ENCODE peak calls at places on chromosomes 7 and 10, in four cellular contexts. One of them, this sample, is unnamed. For H3K36me3, the result is how much of the 10 kb centered on the place peaks cover.

GRCh38 chr10:97572214-97572989 is at the start of gene ANKRD2:
- DNase-seq in ascending aorta: peak
- DNase-seq in brain microvascular endothelial cell: peak
- DNase-seq in left lung: peak
- DNase-seq in this sample: peak

GRCh38 chr10:91772869-91773268 is 25.4 kb upstream of the TNKS2 start:
- DNase-seq in ascending aorta: no peak
- DNase-seq in brain microvascular endothelial cell: no peak
- DNase-seq in left lung: no peak
- DNase-seq in this sample: no peak

GRCh38 chr10:62813981-62814380 is 2.2 kb downstream of the EGR2 start:
- DNase-seq in ascending aorta: no peak
- DNase-seq in brain microvascular endothelial cell: no peak
- DNase-seq in left lung: peak
- DNase-seq in this sample: no peak

GRCh38 chr7:30743371-30744074 is 8.4 kb upstream of the INMT start:
- DNase-seq in ascending aorta: no peak
- DNase-seq in brain microvascular endothelial cell: peak
- DNase-seq in left lung: no peak
- DNase-seq in this sample: no peak

GRCh38 chr7:131618391-131618790 is 62.0 kb upstream of the PODXL start:
- DNase-seq in ascending aorta: no peak
- DNase-seq in brain microvascular endothelial cell: no peak
- DNase-seq in left lung: no peak
- DNase-seq in this sample: no peak

GRCh38 chr7:92332782-92333181 is 87.0 kb downstream of the ANKIB1 start:
- DNase-seq in ascending aorta: no peak
- DNase-seq in brain microvascular endothelial cell: no peak
- DNase-seq in left lung: no peak
- DNase-seq in this sample: no peak

GRCh38 chr10:122648599-122649428 is 50.8 kb downstream of the C10orf120 start:
- DNase-seq in ascending aorta: no peak
- DNase-seq in brain microvascular endothelial cell: peak
- DNase-seq in left lung: no peak
- DNase-seq in this sample: peak

GRCh38 chr7:129779602-129780256 is 168.2 kb downstream of the NRF1 start:
- DNase-seq in ascending aorta: no peak
- DNase-seq in brain microvascular endothelial cell: no peak
- DNase-seq in left lung: peak
- DNase-seq in this sample: no peak

GRCh38 chr7:82839555-82839954 is 323.1 kb downstream of the PCLO start:
- DNase-seq in ascending aorta: no peak
- DNase-seq in brain microvascular endothelial cell: no peak
- DNase-seq in left lung: no peak
- DNase-seq in this sample: no peak

GRCh38 chr10:132469197-132469942 is 68.2 kb upstream of the INPP5A start:
- DNase-seq in ascending aorta: no peak
- DNase-seq in brain microvascular endothelial cell: no peak
- DNase-seq in left lung: peak
- DNase-seq in this sample: peak

GRCh38 chr10:753530-753929 is 64.1 kb upstream of the DIP2C start:
- DNase-seq in ascending aorta: no peak
- DNase-seq in brain microvascular endothelial cell: no peak
- DNase-seq in left lung: no peak
- DNase-seq in this sample: no peak

GRCh38 chr10:61492596-61492995 is 39.4 kb upstream of the TMEM26 start:
- DNase-seq in ascending aorta: no peak
- DNase-seq in brain microvascular endothelial cell: no peak
- DNase-seq in left lung: no peak
- DNase-seq in this sample: no peak

GRCh38 chr7:94957041-94957440 is 49.6 kb downstream of the PPP1R9A start:
- DNase-seq in ascending aorta: no peak
- DNase-seq in brain microvascular endothelial cell: no peak
- DNase-seq in left lung: no peak
- DNase-seq in this sample: no peak
- H3K4me3 ChIP-seq in ascending aorta: no peak
- H3K4me3 ChIP-seq in brain microvascular endothelial cell: no peak
- H3K4me3 ChIP-seq in left lung: no peak
- H3K4me3 ChIP-seq in this sample: no peak

GRCh38 chr7:72334066-72334465 is 78.1 kb downstream of the CALN1 start:
- DNase-seq in ascending aorta: no peak
- DNase-seq in brain microvascular endothelial cell: no peak
- DNase-seq in left lung: no peak
- DNase-seq in this sample: no peak
- TF ChIP-seq CTCF in ascending aorta: no peak
- TF ChIP-seq CTCF in brain microvascular endothelial cell: no peak
- TF ChIP-seq CTCF in left lung: no peak
- TF ChIP-seq CTCF in this sample: no peak

GRCh38 chr7:47317537-47317936 is 264.4 kb downstream of the TNS3 start:
- DNase-seq in ascending aorta: no peak
- DNase-seq in brain microvascular endothelial cell: no peak
- DNase-seq in left lung: no peak
- DNase-seq in this sample: no peak
- H3K36me3 ChIP-seq in ascending aorta: under half
- H3K36me3 ChIP-seq in brain microvascular endothelial cell: under half
- H3K36me3 ChIP-seq in left lung: half or more
- H3K36me3 ChIP-seq in this sample: under half

GRCh38 chr7:97024209-97025129 is at the start of gene DLX5:
- DNase-seq in ascending aorta: no peak
- DNase-seq in brain microvascular endothelial cell: no peak
- DNase-seq in left lung: peak
- DNase-seq in this sample: no peak

GRCh38 chr7:97026705-97027426 is 2.2 kb upstream of the DLX5 start:
- DNase-seq in ascending aorta: no peak
- DNase-seq in brain microvascular endothelial cell: no peak
- DNase-seq in left lung: no peak
- DNase-seq in this sample: no peak

GRCh38 chr7:97025130-97025499 is 484 bp upstream of the DLX5 start:
- DNase-seq in ascending aorta: no peak
- DNase-seq in brain microvascular endothelial cell: no peak
- DNase-seq in left lung: peak
- DNase-seq in this sample: no peak

GRCh38 chr7:97025983-97026704 is 1.5 kb upstream of the DLX5 start:
- DNase-seq in ascending aorta: no peak
- DNase-seq in brain microvascular endothelial cell: no peak
- DNase-seq in left lung: peak
- DNase-seq in this sample: no peak

DNA sequence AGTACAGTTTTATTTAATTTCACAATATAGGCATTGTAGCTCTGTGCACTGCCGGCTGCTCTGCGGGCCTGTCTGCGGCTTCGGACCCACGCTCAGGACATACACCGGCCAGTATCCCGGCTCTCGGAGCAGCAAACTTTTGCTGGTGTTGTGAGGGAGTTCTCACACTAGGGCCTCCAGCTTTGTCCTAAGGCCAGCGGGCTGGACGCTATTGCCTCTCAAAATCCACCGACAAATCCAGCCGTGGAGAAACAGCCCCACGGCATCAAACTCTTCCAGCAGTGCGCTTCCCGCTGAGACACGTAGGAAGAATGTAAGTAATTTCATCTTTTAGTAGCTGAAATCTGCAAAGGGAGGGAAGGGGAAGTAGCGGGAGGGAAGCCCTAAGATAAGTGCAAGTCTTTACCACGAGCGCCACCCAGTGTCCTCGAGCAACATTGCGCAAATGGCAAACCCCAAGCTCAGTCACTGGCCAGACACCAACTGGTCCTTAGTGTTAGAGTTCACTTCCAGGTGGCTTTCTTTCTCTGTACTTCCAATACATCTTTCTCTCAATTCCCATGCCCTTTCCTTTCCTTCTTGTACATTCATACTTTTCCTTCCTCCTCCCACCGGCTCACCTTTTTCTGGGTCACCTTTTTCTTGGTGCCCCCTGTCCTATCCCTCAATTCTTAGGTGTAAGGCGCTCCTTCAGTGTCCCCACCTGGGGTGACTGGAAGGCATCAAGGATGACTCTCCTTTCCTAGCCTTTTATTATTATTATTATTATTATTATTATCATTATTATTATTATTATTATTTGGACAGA is 3.0 kb upstream of the DLX5 start:
- DNase-seq in ascending aorta: peak
- DNase-seq in brain microvascular endothelial cell: peak
- DNase-seq in left lung: peak
- DNase-seq in this sample: peak
- H3K4me3 ChIP-seq in ascending aorta: peak
- H3K4me3 ChIP-seq in brain microvascular endothelial cell: peak
- H3K4me3 ChIP-seq in left lung: no peak
- H3K4me3 ChIP-seq in this sample: peak

GRCh38 chr7:50627824-50628361 is 62.7 kb upstream of the DDC start:
- DNase-seq in ascending aorta: no peak
- DNase-seq in brain microvascular endothelial cell: no peak
- DNase-seq in left lung: no peak
- DNase-seq in this sample: no peak

GRCh38 chr7:50629238-50629901 is 64.2 kb upstream of the DDC start:
- DNase-seq in ascending aorta: no peak
- DNase-seq in brain microvascular endothelial cell: no peak
- DNase-seq in left lung: no peak
- DNase-seq in this sample: no peak

GRCh38 chr7:50626286-50626685 is 61.1 kb upstream of the DDC start:
- DNase-seq in ascending aorta: no peak
- DNase-seq in brain microvascular endothelial cell: no peak
- DNase-seq in left lung: no peak
- DNase-seq in this sample: no peak

GRCh38 chr7:50626971-50627370 is 61.8 kb upstream of the DDC start:
- DNase-seq in ascending aorta: no peak
- DNase-seq in brain microvascular endothelial cell: no peak
- DNase-seq in left lung: no peak
- DNase-seq in this sample: no peak

GRCh38 chr7:50628469-50629084 is 63.4 kb upstream of the DDC start:
- DNase-seq in ascending aorta: no peak
- DNase-seq in brain microvascular endothelial cell: no peak
- DNase-seq in left lung: no peak
- DNase-seq in this sample: no peak
- TF ChIP-seq CTCF in ascending aorta: no peak
- TF ChIP-seq CTCF in brain microvascular endothelial cell: peak
- TF ChIP-seq CTCF in left lung: no peak
- TF ChIP-seq CTCF in this sample: no peak

GRCh38 chr10:52004342-52004949 is 305.1 kb upstream of the CSTF2T start:
- DNase-seq in ascending aorta: no peak
- DNase-seq in brain microvascular endothelial cell: peak
- DNase-seq in left lung: no peak
- DNase-seq in this sample: no peak
- H3K36me3 ChIP-seq in ascending aorta: under half
- H3K36me3 ChIP-seq in brain microvascular endothelial cell: under half
- H3K36me3 ChIP-seq in left lung: under half
- H3K36me3 ChIP-seq in this sample: under half

This sample was measured in heart left ventricle.